ENCODE peak calls at places on chromosomes 16 and 17, in six cellular contexts. Q, L, D, S, J and I are unnamed samples.

GRCh38 chr16:86129541-86129940 is 230.6 kb downstream of the IRF8 start:
- DNase-seq in Q (peak), L (no peak), D (no peak), S (no peak), J (no peak), I (no peak)

GRCh38 chr17:82031885-82032627 is 578 bp downstream of the RAC3 start:
- DNase-seq in Q (no peak), L (no peak), D (peak), S (peak), J (peak), I (no peak)

GRCh38 chr17:38559025-38559879 is 46.5 kb downstream of the SRCIN1 start:
- DNase-seq in Q (peak), L (peak), D (peak), S (peak), J (peak), I (peak)

GRCh38 chr16:11396241-11397048 is 51.2 kb downstream of the RMI2 start:
- DNase-seq in Q (peak), L (peak), D (peak), S (peak), J (peak), I (peak)

GRCh38 chr17:35254107-35254802 is 11.4 kb downstream of the SLFN5 start:
- DNase-seq in Q (peak), L (no peak), D (no peak), S (peak), J (no peak), I (peak)

GRCh38 chr17:8468109-8468508 is 32.4 kb downstream of the NDEL1 start:
- DNase-seq in Q (no peak), L (no peak), D (no peak), S (no peak), J (no peak), I (no peak)

GRCh38 chr16:17211797-17212196 is 259.0 kb downstream of the XYLT1 start:
- DNase-seq in Q (no peak), L (peak), D (peak), S (no peak), J (peak), I (no peak)

GRCh38 chr17:35345926-35346771 is 27.3 kb downstream of the SLFN11 start:
- DNase-seq in Q (peak), L (peak), D (peak), S (peak), J (peak), I (no peak)

GRCh38 chr17:40490289-40490853 is 11.1 kb downstream of the TNS4 start:
- DNase-seq in Q (peak), L (no peak), D (peak), S (peak), J (peak), I (no peak)

GRCh38 chr17:77131919-77132318 is 8.8 kb upstream of the SEC14L1 start:
- DNase-seq in Q (peak), L (no peak), D (no peak), S (peak), J (no peak), I (peak)

GRCh38 chr16:9040766-9041430 is 50.5 kb upstream of the HAPSTR1 start:
- DNase-seq in Q (no peak), L (no peak), D (no peak), S (no peak), J (no peak), I (no peak)

GRCh38 chr16:12775689-12776236 is 27.9 kb downstream of the CPPED1 start:
- DNase-seq in Q (no peak), L (no peak), D (no peak), S (no peak), J (no peak), I (no peak)

GRCh38 chr16:3468501-3468900 is 25.0 kb downstream of the NAA60 start:
- DNase-seq in Q (no peak), L (no peak), D (peak), S (no peak), J (no peak), I (no peak)

GRCh38 chr17:21399476-21400203 is 23.5 kb downstream of the KCNJ12 start:
- DNase-seq in Q (no peak), L (no peak), D (no peak), S (no peak), J (no peak), I (no peak)

GRCh38 chr17:57084802-57085447 is at the start of gene AKAP1:
- DNase-seq in Q (peak), L (peak), D (peak), S (peak), J (peak), I (peak)
- H2BK5ac ChIP-seq in Q (peak), L (peak), D (peak), S (peak), J (peak), I (peak)

DNA sequence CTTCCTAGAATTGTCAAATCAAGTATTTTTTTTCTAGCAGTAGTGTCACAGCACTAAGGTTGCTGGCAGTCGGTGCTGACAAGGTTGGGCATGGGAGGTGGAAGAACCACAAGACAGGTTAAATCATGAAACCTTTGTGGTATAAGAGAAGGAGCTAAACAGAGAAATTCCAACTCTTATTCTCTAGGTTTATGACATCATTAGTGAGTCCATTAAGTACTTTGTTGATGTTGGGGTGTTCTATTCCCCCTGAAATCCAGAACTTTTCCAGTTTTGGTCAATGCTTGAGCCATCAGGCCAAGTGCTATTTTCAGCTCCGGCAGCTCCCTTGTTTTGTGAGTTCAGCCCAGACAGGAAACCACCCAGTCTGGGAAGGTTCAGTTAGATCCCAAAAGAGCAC is 206.0 kb upstream of the SOX9 start:
- DNase-seq in Q (no peak), L (no peak), D (no peak), S (no peak), J (no peak), I (no peak)
- H2AFZ ChIP-seq in Q (no peak), L (no peak), D (no peak), S (no peak), J (no peak), I (no peak)

DNA sequence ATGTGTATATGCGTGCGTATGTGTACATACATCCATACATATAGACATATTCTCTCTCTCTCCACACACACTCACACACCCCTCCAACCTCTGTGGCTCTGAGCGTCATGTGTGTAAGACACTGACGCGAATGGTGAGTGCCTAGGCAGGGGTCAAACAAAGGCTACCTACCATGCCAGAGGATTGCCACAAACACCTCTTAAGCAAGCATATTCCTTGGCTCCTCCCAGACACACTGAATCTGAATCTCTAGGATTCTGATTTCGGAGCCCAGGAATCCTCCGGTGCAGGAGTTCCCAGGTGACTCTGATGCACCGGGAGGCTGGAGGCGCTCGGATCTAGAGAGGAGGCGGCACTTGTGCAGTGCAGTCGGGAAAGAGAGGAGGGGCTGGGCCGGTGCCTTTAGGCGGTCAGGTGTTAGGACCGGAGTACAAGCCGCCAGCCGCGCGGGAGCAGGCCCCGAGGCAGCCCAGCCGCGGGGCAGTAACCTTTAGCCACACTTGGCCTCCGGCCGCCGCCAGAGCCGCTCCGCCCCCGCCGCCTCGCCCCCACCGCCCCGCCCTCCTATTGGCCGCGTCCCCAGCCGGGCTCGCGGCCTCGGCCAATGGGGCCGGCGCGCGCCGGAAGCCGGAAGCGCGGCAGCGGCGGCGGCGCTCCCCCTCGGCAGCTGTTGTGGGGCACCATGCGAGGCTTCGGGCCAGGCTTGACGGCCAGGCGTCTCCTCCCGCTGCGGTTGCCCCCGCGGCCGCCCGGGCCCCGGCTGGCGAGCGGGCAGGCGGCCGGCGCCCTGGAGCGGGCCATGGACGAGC is at the start of gene MLYCD:
- DNase-seq in Q (peak), L (peak), D (peak), S (peak), J (peak), I (peak)
- H2BK5ac ChIP-seq in Q (peak), L (no peak), D (no peak), S (no peak), J (no peak), I (no peak)

DNA sequence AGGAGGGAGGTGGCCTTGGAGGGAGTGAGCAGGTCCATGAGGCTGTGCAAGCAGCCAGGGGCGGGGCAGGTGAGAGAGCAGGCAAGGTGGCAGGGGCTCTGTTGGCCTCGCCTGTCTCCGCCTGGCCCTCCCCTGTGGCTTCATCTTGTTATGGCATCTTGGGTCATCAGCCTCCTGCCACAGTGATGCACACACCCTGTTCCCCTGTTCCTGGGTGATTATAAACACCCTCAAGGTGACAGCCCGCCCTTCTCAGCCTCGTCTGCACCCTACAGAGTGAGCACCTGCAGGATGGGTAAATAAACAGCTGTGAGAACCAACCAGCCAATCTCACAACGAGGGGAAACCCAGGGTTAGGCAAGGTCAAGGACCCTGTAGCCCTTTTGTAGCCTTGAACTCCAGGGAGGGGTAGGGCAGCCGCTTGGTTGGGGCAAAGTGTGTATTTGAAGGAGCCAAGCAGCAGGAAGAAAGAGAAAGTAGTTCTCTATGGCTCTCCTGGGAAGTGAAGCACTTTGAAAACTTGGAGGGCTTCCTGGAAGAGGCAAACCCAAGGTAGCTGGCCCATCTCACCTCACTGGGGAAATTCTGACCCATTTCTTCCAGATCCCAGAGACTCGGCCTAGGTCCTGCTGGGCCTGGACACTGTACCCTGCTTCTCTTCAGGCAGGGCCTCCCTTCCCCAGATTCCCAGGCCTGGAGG is 60.6 kb downstream of the NT5M start:
- DNase-seq in Q (no peak), L (no peak), D (peak), S (no peak), J (no peak), I (no peak)
- H2AFZ ChIP-seq in Q (peak), L (peak), D (no peak), S (no peak), J (no peak), I (no peak)

GRCh38 chr17:57257911-57258885 is 1.9 kb downstream of the MSI2 start:
- DNase-seq in Q (no peak), L (peak), D (no peak), S (peak), J (peak), I (peak)
- H2BK5ac ChIP-seq in Q (no peak), L (no peak), D (no peak), S (no peak), J (peak), I (peak)

GRCh38 chr17:44326867-44327444 is 2.3 kb upstream of the SLC25A39 start:
- DNase-seq in Q (peak), L (peak), D (peak), S (peak), J (peak), I (peak)
- H2AFZ ChIP-seq in Q (peak), L (no peak), D (no peak), S (no peak), J (no peak), I (no peak)

GRCh38 chr17:36948717-36949460 is at the start of gene AATF:
- DNase-seq in Q (peak), L (peak), D (peak), S (peak), J (peak), I (peak)
- H2BK5ac ChIP-seq in Q (peak), L (no peak), D (no peak), S (peak), J (peak), I (peak)

GRCh38 chr16:2061526-2061925 is 13.7 kb downstream of the TSC2 start:
- DNase-seq in Q (no peak), L (no peak), D (no peak), S (no peak), J (no peak), I (no peak)

GRCh38 chr16:2063861-2064260 is 16.1 kb downstream of the TSC2 start:
- DNase-seq in Q (no peak), L (no peak), D (no peak), S (no peak), J (no peak), I (no peak)

GRCh38 chr16:2064368-2064945 is 16.7 kb downstream of the TSC2 start:
- DNase-seq in Q (no peak), L (no peak), D (no peak), S (no peak), J (no peak), I (no peak)

GRCh38 chr16:2062801-2063200 is 15.0 kb downstream of the TSC2 start:
- DNase-seq in Q (no peak), L (no peak), D (no peak), S (no peak), J (no peak), I (no peak)

GRCh38 chr16:2066139-2066538 is 18.4 kb downstream of the TSC2 start:
- DNase-seq in Q (no peak), L (no peak), D (no peak), S (no peak), J (no peak), I (no peak)
- H2AFZ ChIP-seq in Q (no peak), L (no peak), D (no peak), S (no peak), J (no peak), I (no peak)

DNA sequence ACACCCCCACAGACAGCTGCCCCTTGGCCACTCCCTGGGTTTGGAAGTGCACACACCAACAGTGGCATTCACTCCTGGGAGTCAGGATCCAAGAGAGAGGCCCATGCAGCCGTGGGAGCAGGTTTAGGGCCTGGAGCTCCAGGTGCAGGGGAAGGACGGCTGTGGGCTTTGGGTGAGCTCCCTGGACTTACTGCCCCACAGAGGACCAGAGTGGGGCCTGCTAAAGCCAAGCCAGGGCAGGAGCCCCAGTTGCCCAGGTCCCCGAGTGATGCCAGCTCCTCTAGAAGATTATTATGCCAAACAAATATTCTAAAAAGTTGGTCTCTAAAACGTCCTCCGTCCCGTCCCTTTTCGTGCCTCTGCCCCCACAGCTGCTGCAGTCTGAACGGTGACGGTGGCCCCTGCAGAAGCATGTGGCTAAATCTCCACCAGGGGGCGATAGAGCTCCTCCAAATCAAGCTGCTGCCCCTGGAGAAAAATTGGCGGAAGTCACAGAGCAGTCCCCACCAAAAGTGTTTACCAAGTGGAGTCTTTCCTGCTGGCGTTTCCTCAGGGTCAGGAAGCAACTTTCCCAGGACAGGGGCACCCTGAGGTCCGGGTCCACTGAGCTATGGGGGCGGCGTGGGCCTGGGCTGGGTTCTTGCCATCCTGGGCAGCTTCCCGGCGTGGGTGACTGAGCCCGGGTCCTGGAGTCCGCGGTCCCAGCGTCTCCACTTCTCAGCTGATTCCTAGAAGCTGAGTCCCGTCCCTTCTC is 4.2 kb downstream of the ARMC7 start:
- DNase-seq in Q (peak), L (peak), D (peak), S (peak), J (peak), I (peak)
- H2BK5ac ChIP-seq in Q (peak), L (no peak), D (no peak), S (no peak), J (no peak), I (peak)